ENCODE peak calls at places on chromosomes 2 and 18, in four cellular contexts. R, Z, F and P are unnamed samples.

GRCh38 chr2:174376967-174377366 is 18.6 kb upstream of the SCRN3 start:
- DNase-seq in R (no peak), Z (no peak), F (no peak), P (no peak)

GRCh38 chr18:75395137-75395536 is 32.4 kb downstream of the SMIM21 start:
- DNase-seq in R (no peak), Z (no peak), F (no peak), P (no peak)

GRCh38 chr18:36572135-36572856 is 256.5 kb downstream of the TPGS2 start:
- DNase-seq in R (no peak), Z (peak; percentile 7), F (no peak), P (no peak)

GRCh38 chr2:202377308-202377736 is 1.2 kb downstream of the BMPR2 start:
- DNase-seq in R (no peak), Z (no peak), F (peak; percentile 63), P (no peak)

GRCh38 chr18:28112056-28112470 is 64.9 kb downstream of the CDH2 start:
- DNase-seq in R (no peak), Z (no peak), F (no peak), P (no peak)

GRCh38 chr2:60517441-60517840 is 36.0 kb downstream of the BCL11A start:
- DNase-seq in R (no peak), Z (no peak), F (no peak), P (no peak)

GRCh38 chr2:160387558-160388262 is 105.9 kb downstream of the RBMS1 start:
- DNase-seq in R (no peak), Z (no peak), F (peak; percentile 78), P (no peak)

GRCh38 chr2:42196403-42197267 is 27.5 kb downstream of the EML4 start:
- DNase-seq in R (peak; percentile 15), Z (no peak), F (no peak), P (no peak)

GRCh38 chr2:8636691-8637636 is 44.9 kb upstream of the ID2 start:
- DNase-seq in R (no peak), Z (no peak), F (no peak), P (no peak)

GRCh38 chr18:36212978-36213303 is 25.6 kb downstream of the MOCOS start:
- DNase-seq in R (no peak), Z (no peak), F (no peak), P (no peak)

GRCh38 chr2:119541476-119541875 is 2.8 kb upstream of the CFAP221 start:
- DNase-seq in R (no peak), Z (no peak), F (no peak), P (no peak)

GRCh38 chr2:14313351-14313750 is 319.2 kb upstream of the LRATD1 start:
- DNase-seq in R (no peak), Z (no peak), F (no peak), P (no peak)

GRCh38 chr2:105447476-105447875 is 48.6 kb upstream of the FHL2 start:
- DNase-seq in R (no peak), Z (no peak), F (no peak), P (no peak)

GRCh38 chr2:186486651-186487647 is 889 bp downstream of the ZC3H15 start:
- DNase-seq in R (no peak), Z (no peak), F (no peak), P (no peak)

GRCh38 chr2:88074854-88075292 is 7.2 kb downstream of the SMYD1 start:
- DNase-seq in R (no peak), Z (no peak), F (no peak), P (no peak)

GRCh38 chr2:45822272-45822630 is 170.8 kb downstream of the PRKCE start:
- DNase-seq in R (no peak), Z (no peak), F (no peak), P (no peak)

GRCh38 chr2:53593891-53594585 is 173.6 kb upstream of the CHAC2 start:
- DNase-seq in R (no peak), Z (peak; percentile 21), F (no peak), P (no peak)

GRCh38 chr2:136394136-136395060 is 276.4 kb upstream of the CXCR4 start:
- DNase-seq in R (no peak), Z (peak; percentile 4), F (no peak), P (no peak)

GRCh38 chr2:99957724-99958123 is 184.7 kb downstream of the AFF3 start:
- DNase-seq in R (no peak), Z (no peak), F (no peak), P (no peak)

GRCh38 chr2:121689356-121689755 is 40.1 kb upstream of the CLASP1 start:
- DNase-seq in R (no peak), Z (no peak), F (peak; percentile 31), P (no peak)

GRCh38 chr2:223696719-223697118 is 94.6 kb upstream of the SCG2 start:
- DNase-seq in R (no peak), Z (no peak), F (no peak), P (no peak)